ENCODE peak calls at places on chromosomes 11 and 22, in six cellular contexts. D, E, H, K, X and T are unnamed samples.

GRCh38 chr22:50146440-50147228 is 23.9 kb upstream of the PANX2 start:
- DNase-seq in K (no peak), E (no peak), H (peak; percentile 75), X (peak; percentile 65), D (peak; percentile 67), T (no peak)

GRCh38 chr11:65615950-65616574 is 486 bp downstream of the PCNX3 start:
- DNase-seq in D (no peak), E (no peak), X (peak; percentile 52), H (peak; percentile 59), K (no peak), T (peak; percentile 65)

GRCh38 chr22:50101870-50102565 is 12.2 kb downstream of the MOV10L1 start:
- DNase-seq in X (no peak), E (no peak), H (no peak), D (no peak), K (no peak), T (peak; percentile 83)

GRCh38 chr11:47308050-47308823 is 38.3 kb downstream of the MADD start:
- DNase-seq in E (no peak), H (no peak), K (no peak), D (no peak), X (no peak), T (no peak)

GRCh38 chr11:134532176-134532920 is 120.3 kb upstream of the B3GAT1 start:
- DNase-seq in D (no peak), E (no peak), K (no peak), H (no peak), X (no peak), T (no peak)

GRCh38 chr22:35489225-35489624 is 51.4 kb upstream of the RASD2 start:
- DNase-seq in E (no peak), H (no peak), D (no peak), K (peak; percentile 87), X (no peak), T (no peak)

GRCh38 chr11:1548221-1549070 is 23.6 kb downstream of the DUSP8 start:
- DNase-seq in H (peak; percentile 78), E (no peak), D (peak; percentile 67), X (peak; percentile 67), K (peak; percentile 48), T (no peak)

GRCh38 chr11:118878187-118878586 is 5.5 kb upstream of the CXCR5 start:
- DNase-seq in D (no peak), X (no peak), E (no peak), H (no peak), K (no peak), T (peak; percentile 50)

GRCh38 chr22:27982630-27983180 is 63.6 kb upstream of the PITPNB start:
- DNase-seq in D (no peak), H (no peak), X (no peak), E (no peak), K (no peak), T (no peak)

GRCh38 chr11:38543311-38543710 is 1945.3 kb upstream of the RAG2 start:
- DNase-seq in K (no peak), X (peak; percentile 54), E (no peak), H (no peak), D (no peak), T (no peak)

GRCh38 chr11:72740562-72741428 is 11.4 kb downstream of the ARAP1 start:
- DNase-seq in X (no peak), K (no peak), D (no peak), H (no peak), E (no peak), T (no peak)

GRCh38 chr11:104663190-104664140 is 234.8 kb downstream of the CASP12 start:
- DNase-seq in H (no peak), K (no peak), X (no peak), E (no peak), D (no peak), T (no peak)

GRCh38 chr11:12577746-12578644 is 96.2 kb upstream of the TEAD1 start:
- DNase-seq in K (no peak), H (no peak), X (no peak), D (no peak), E (no peak), T (no peak)

GRCh38 chr11:77151804-77152513 is 23.9 kb downstream of the MYO7A start:
- DNase-seq in D (peak; percentile 91), H (no peak), K (no peak), E (no peak), X (peak; percentile 11), T (no peak)

GRCh38 chr22:44646141-44646540 is 55.9 kb upstream of the PRR5 start:
- DNase-seq in H (no peak), X (no peak), K (no peak), E (no peak), D (no peak), T (no peak)

GRCh38 chr11:130180896-130181294 is 21.3 kb downstream of the ST14 start:
- DNase-seq in H (no peak), E (no peak), K (no peak), X (no peak), D (no peak), T (no peak)

GRCh38 chr22:38177926-38178604 is 3.6 kb downstream of the PLA2G6 start:
- DNase-seq in K (no peak), E (no peak), H (peak; percentile 74), X (peak; percentile 90), D (peak; percentile 83), T (no peak)

GRCh38 chr22:20039683-20040325 is 18.9 kb downstream of the TANGO2 start:
- DNase-seq in X (no peak), H (no peak), K (no peak), D (no peak), E (no peak), T (no peak)

GRCh38 chr11:107139396-107139795 is 121.1 kb upstream of the GUCY1A2 start:
- DNase-seq in D (no peak), X (no peak), H (no peak), E (no peak), K (no peak), T (no peak)

GRCh38 chr11:112294688-112295340 is 34.2 kb upstream of the PLET1 start:
- DNase-seq in X (no peak), E (no peak), H (no peak), K (no peak), D (peak; percentile 86), T (no peak)

GRCh38 chr11:71298761-71299181 is 46.4 kb upstream of the SHANK2 start:
- DNase-seq in H (no peak), X (no peak), D (no peak), K (no peak), E (no peak), T (no peak)

GRCh38 chr22:47772864-47773263 is 1010.4 kb downstream of the TBC1D22A start:
- DNase-seq in E (no peak), H (no peak), D (no peak), X (no peak), K (no peak), T (no peak)

GRCh38 chr22:28930357-28931007 is 47.1 kb downstream of the ZNRF3 start:
- DNase-seq in E (no peak), X (no peak), K (peak; percentile 51), H (no peak), D (no peak), T (peak; percentile 22)

GRCh38 chr11:110182886-110183285 is 89.7 kb downstream of the ZC3H12C start:
- DNase-seq in X (peak; percentile 22), E (no peak), D (peak; percentile 42), K (no peak), H (no peak), T (no peak)

GRCh38 chr11:68832476-68833176 is 9.1 kb downstream of the CPT1A start:
- DNase-seq in K (no peak), H (no peak), D (no peak), E (no peak), X (peak; percentile 39), T (no peak)

GRCh38 chr11:61718046-61718531 is 34.3 kb upstream of the MYRF start:
- DNase-seq in X (no peak), D (no peak), E (no peak), K (no peak), H (no peak), T (no peak)

GRCh38 chr11:94674005-94674491 is 94.1 kb upstream of the AMOTL1 start:
- DNase-seq in K (peak; percentile 74), H (no peak), D (no peak), X (no peak), E (no peak), T (no peak)

GRCh38 chr22:29369460-29369859 is 18.9 kb downstream of the AP1B1 start:
- DNase-seq in E (no peak), K (no peak), D (peak; percentile 89), H (no peak), X (no peak), T (no peak)

GRCh38 chr11:2589538-2589934 is 110.3 kb downstream of the KCNQ1OT1 start:
- DNase-seq in X (no peak), K (no peak), H (no peak), D (no peak), E (no peak), T (no peak)

GRCh38 chr22:42716649-42717127 is 4.0 kb downstream of the A4GALT start:
- DNase-seq in H (no peak), E (no peak), X (no peak), K (peak; percentile 28), D (no peak), T (peak; percentile 95)